ENCODE peak calls at places on chromosomes 5 and 9, in four cellular contexts. One of them, this sample, is unnamed.

GRCh38 chr9:25513509-25514033 is 164.7 kb downstream of the TUSC1 start:
- DNase-seq in prostate gland: no peak
- DNase-seq in cardiac fibroblast: no peak
- DNase-seq in fibroblast of mammary gland: no peak
- DNase-seq in this sample: no peak

GRCh38 chr9:120441446-120442279 is 138.3 kb downstream of the CDK5RAP2 start:
- DNase-seq in fibroblast of mammary gland: peak; percentile 82
- DNase-seq in cardiac fibroblast: peak; percentile 94
- DNase-seq in prostate gland: no peak
- DNase-seq in this sample: no peak

GRCh38 chr5:81904861-81905260 is 67.0 kb upstream of the ATG10 start:
- DNase-seq in cardiac fibroblast: peak; percentile 4
- DNase-seq in prostate gland: no peak
- DNase-seq in fibroblast of mammary gland: no peak
- DNase-seq in this sample: peak; percentile 53

GRCh38 chr9:96394832-96395496 is 11.5 kb upstream of the SLC35D2 start:
- DNase-seq in prostate gland: no peak
- DNase-seq in cardiac fibroblast: no peak
- DNase-seq in fibroblast of mammary gland: no peak
- DNase-seq in this sample: no peak

GRCh38 chr5:108054349-108054748 is 327.5 kb downstream of the FBXL17 start:
- DNase-seq in prostate gland: no peak
- DNase-seq in cardiac fibroblast: no peak
- DNase-seq in fibroblast of mammary gland: no peak
- DNase-seq in this sample: no peak

GRCh38 chr9:122468735-122469134 is 9.0 kb downstream of the OR1J1 start:
- DNase-seq in cardiac fibroblast: peak; percentile 68
- DNase-seq in fibroblast of mammary gland: peak; percentile 85
- DNase-seq in prostate gland: no peak
- DNase-seq in this sample: no peak

GRCh38 chr5:25516136-25516535 is 871.4 kb upstream of the CDH10 start:
- DNase-seq in fibroblast of mammary gland: no peak
- DNase-seq in cardiac fibroblast: no peak
- DNase-seq in prostate gland: no peak
- DNase-seq in this sample: no peak

GRCh38 chr5:1138445-1139207 is 26.8 kb upstream of the SLC12A7 start:
- DNase-seq in fibroblast of mammary gland: no peak
- DNase-seq in cardiac fibroblast: no peak
- DNase-seq in prostate gland: no peak
- DNase-seq in this sample: no peak

GRCh38 chr9:92175441-92175840 is 60.2 kb upstream of the SPTLC1 start:
- DNase-seq in cardiac fibroblast: no peak
- DNase-seq in fibroblast of mammary gland: no peak
- DNase-seq in prostate gland: no peak
- DNase-seq in this sample: no peak

GRCh38 chr5:147509710-147510651 is at the start of gene DPYSL3:
- DNase-seq in prostate gland: peak; percentile 79
- DNase-seq in cardiac fibroblast: peak; percentile 72
- DNase-seq in fibroblast of mammary gland: peak; percentile 65
- DNase-seq in this sample: peak; percentile 93

GRCh38 chr9:37345038-37345437 is 77.5 kb upstream of the GRHPR start:
- DNase-seq in prostate gland: no peak
- DNase-seq in fibroblast of mammary gland: no peak
- DNase-seq in cardiac fibroblast: no peak
- DNase-seq in this sample: no peak

GRCh38 chr9:129596541-129597328 is 24.2 kb downstream of the C9orf50 start:
- DNase-seq in prostate gland: peak; percentile 43
- DNase-seq in fibroblast of mammary gland: peak; percentile 90
- DNase-seq in cardiac fibroblast: peak; percentile 78
- DNase-seq in this sample: peak; percentile 93

GRCh38 chr5:136007271-136007670 is 21.5 kb upstream of the TGFBI start:
- DNase-seq in prostate gland: no peak
- DNase-seq in fibroblast of mammary gland: peak; percentile 87
- DNase-seq in cardiac fibroblast: peak; percentile 54
- DNase-seq in this sample: peak; percentile 6

GRCh38 chr9:101977614-101978210 is 239.3 kb upstream of the GRIN3A start:
- DNase-seq in fibroblast of mammary gland: peak; percentile 43
- DNase-seq in cardiac fibroblast: peak; percentile 55
- DNase-seq in prostate gland: no peak
- DNase-seq in this sample: no peak

GRCh38 chr9:129910628-129911567 is 75.6 kb downstream of the USP20 start:
- DNase-seq in cardiac fibroblast: peak; percentile 99
- DNase-seq in fibroblast of mammary gland: peak; percentile 100
- DNase-seq in prostate gland: no peak
- DNase-seq in this sample: no peak

GRCh38 chr9:137077758-137078693 is 709 bp downstream of the UAP1L1 start:
- DNase-seq in cardiac fibroblast: no peak
- DNase-seq in prostate gland: no peak
- DNase-seq in fibroblast of mammary gland: no peak
- DNase-seq in this sample: peak; percentile 65

GRCh38 chr9:130634191-130634768 is 30.1 kb upstream of the PRDM12 start:
- DNase-seq in cardiac fibroblast: no peak
- DNase-seq in fibroblast of mammary gland: no peak
- DNase-seq in prostate gland: no peak
- DNase-seq in this sample: no peak

GRCh38 chr9:3868012-3868411 is 342.2 kb upstream of the RFX3 start:
- DNase-seq in fibroblast of mammary gland: peak; percentile 48
- DNase-seq in cardiac fibroblast: no peak
- DNase-seq in prostate gland: no peak
- DNase-seq in this sample: no peak

GRCh38 chr5:43661102-43661501 is 58.1 kb downstream of the NNT start:
- DNase-seq in cardiac fibroblast: peak; percentile 80
- DNase-seq in prostate gland: peak; percentile 20
- DNase-seq in fibroblast of mammary gland: peak; percentile 72
- DNase-seq in this sample: no peak

GRCh38 chr9:95341262-95342011 is 23.9 kb upstream of the FANCC start:
- DNase-seq in fibroblast of mammary gland: peak; percentile 28
- DNase-seq in cardiac fibroblast: peak; percentile 44
- DNase-seq in prostate gland: no peak
- DNase-seq in this sample: peak; percentile 73

GRCh38 chr9:83572524-83572923 is 34.3 kb upstream of the FRMD3 start:
- DNase-seq in fibroblast of mammary gland: peak; percentile 42
- DNase-seq in prostate gland: no peak
- DNase-seq in cardiac fibroblast: peak; percentile 82
- DNase-seq in this sample: no peak

GRCh38 chr5:6837519-6838110 is 124.4 kb downstream of the TENT4A start:
- DNase-seq in fibroblast of mammary gland: peak; percentile 5
- DNase-seq in cardiac fibroblast: no peak
- DNase-seq in prostate gland: no peak
- DNase-seq in this sample: peak; percentile 86

GRCh38 chr5:120160120-120160895 is 303.8 kb upstream of the PRR16 start:
- DNase-seq in cardiac fibroblast: peak; percentile 90
- DNase-seq in fibroblast of mammary gland: peak; percentile 93
- DNase-seq in prostate gland: no peak
- DNase-seq in this sample: no peak

GRCh38 chr5:122182491-122182921 is 53.2 kb downstream of the ZNF474 start:
- DNase-seq in cardiac fibroblast: peak; percentile 93
- DNase-seq in prostate gland: peak; percentile 70
- DNase-seq in fibroblast of mammary gland: peak; percentile 88
- DNase-seq in this sample: peak; percentile 75

GRCh38 chr5:150556859-150557506 is 49.1 kb downstream of the NDST1 start:
- DNase-seq in fibroblast of mammary gland: no peak
- DNase-seq in prostate gland: no peak
- DNase-seq in cardiac fibroblast: no peak
- DNase-seq in this sample: no peak

GRCh38 chr5:180141068-180141660 is 67.8 kb downstream of the RASGEF1C start:
- DNase-seq in prostate gland: no peak
- DNase-seq in cardiac fibroblast: no peak
- DNase-seq in fibroblast of mammary gland: no peak
- DNase-seq in this sample: no peak

GRCh38 chr5:139654875-139655491 is 6.8 kb downstream of the CXXC5 start:
- DNase-seq in prostate gland: no peak
- DNase-seq in cardiac fibroblast: no peak
- DNase-seq in fibroblast of mammary gland: no peak
- DNase-seq in this sample: no peak
- H3K4me3 ChIP-seq in prostate gland: no peak overlapping the region
- H3K4me3 ChIP-seq in cardiac fibroblast: no peak overlapping the region
- H3K4me3 ChIP-seq in fibroblast of mammary gland: no peak overlapping the region
- H3K4me3 ChIP-seq in this sample: no peak overlapping the region

GRCh38 chr9:128098936-128099931 is 28.3 kb downstream of the PTGES2 start:
- DNase-seq in fibroblast of mammary gland: peak; percentile 28
- DNase-seq in cardiac fibroblast: peak; percentile 57
- DNase-seq in prostate gland: no peak
- DNase-seq in this sample: no peak
- H3K4me3 ChIP-seq in fibroblast of mammary gland: peak overlapping the region; percentile 69
- H3K4me3 ChIP-seq in cardiac fibroblast: peak overlapping the region; percentile 62
- H3K4me3 ChIP-seq in prostate gland: peak overlapping the region; percentile 29
- H3K4me3 ChIP-seq in this sample: peak overlapping the region; percentile 81

GRCh38 chr5:11277323-11277722 is 516.3 kb upstream of the DAP start:
- DNase-seq in cardiac fibroblast: no peak
- DNase-seq in prostate gland: no peak
- DNase-seq in fibroblast of mammary gland: no peak
- DNase-seq in this sample: no peak
- H3K4me3 ChIP-seq in cardiac fibroblast: no peak overlapping the region
- H3K4me3 ChIP-seq in prostate gland: no peak overlapping the region
- H3K4me3 ChIP-seq in fibroblast of mammary gland: no peak overlapping the region
- H3K4me3 ChIP-seq in this sample: no peak overlapping the region

GRCh38 chr5:50439221-50439620 is 1.9 kb downstream of the EMB start:
- DNase-seq in fibroblast of mammary gland: no peak
- DNase-seq in cardiac fibroblast: no peak
- DNase-seq in prostate gland: no peak
- DNase-seq in this sample: no peak
- H3K4me3 ChIP-seq in fibroblast of mammary gland: no peak overlapping the region
- H3K4me3 ChIP-seq in cardiac fibroblast: no peak overlapping the region
- H3K4me3 ChIP-seq in prostate gland: no peak overlapping the region
- H3K4me3 ChIP-seq in this sample: peak overlapping the region; percentile 90

GRCh38 chr9:33856247-33856646 is 39.3 kb downstream of the UBE2R2 start:
- DNase-seq in fibroblast of mammary gland: no peak
- DNase-seq in cardiac fibroblast: no peak
- DNase-seq in prostate gland: no peak
- DNase-seq in this sample: no peak

GRCh38 chr9:33867747-33868429 is 50.9 kb downstream of the UBE2R2 start:
- DNase-seq in fibroblast of mammary gland: peak; percentile 82
- DNase-seq in cardiac fibroblast: no peak
- DNase-seq in prostate gland: no peak
- DNase-seq in this sample: no peak

GRCh38 chr9:33858346-33858869 is 41.4 kb downstream of the UBE2R2 start:
- DNase-seq in fibroblast of mammary gland: peak; percentile 37
- DNase-seq in prostate gland: no peak
- DNase-seq in cardiac fibroblast: peak; percentile 33
- DNase-seq in this sample: no peak

GRCh38 chr9:33860200-33860871 is 43.4 kb downstream of the UBE2R2 start:
- DNase-seq in prostate gland: no peak
- DNase-seq in fibroblast of mammary gland: no peak
- DNase-seq in cardiac fibroblast: no peak
- DNase-seq in this sample: no peak

DNA sequence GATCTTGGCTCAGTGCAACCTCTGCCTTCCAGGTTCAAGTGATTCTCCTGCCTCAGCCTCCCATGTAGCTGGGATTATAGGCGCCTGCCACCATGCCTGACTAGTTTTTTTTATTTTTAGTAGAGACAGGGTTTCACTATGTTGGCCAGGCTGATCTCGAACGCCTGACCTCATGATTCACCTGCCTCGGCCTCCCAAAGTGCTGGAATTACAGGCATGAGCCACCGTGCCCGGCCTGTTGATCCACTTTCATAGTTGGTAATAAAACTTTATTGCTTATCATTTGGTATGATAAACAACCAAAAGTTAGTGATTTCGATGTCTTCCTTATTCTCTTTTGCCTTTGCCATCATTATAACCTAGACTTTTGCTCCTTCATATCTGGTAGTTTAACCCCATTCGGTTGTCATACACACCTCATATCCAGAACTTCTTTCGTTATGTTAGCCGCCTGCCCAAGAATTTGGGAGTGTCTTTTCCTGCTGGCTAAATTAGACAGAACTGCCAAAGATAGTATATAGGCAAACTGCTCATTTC is 45.0 kb downstream of the UBE2R2 start:
- DNase-seq in fibroblast of mammary gland: no peak
- DNase-seq in cardiac fibroblast: no peak
- DNase-seq in prostate gland: no peak
- DNase-seq in this sample: no peak
- H3K4me3 ChIP-seq in fibroblast of mammary gland: no peak overlapping the region
- H3K4me3 ChIP-seq in cardiac fibroblast: no peak overlapping the region
- H3K4me3 ChIP-seq in prostate gland: no peak overlapping the region
- H3K4me3 ChIP-seq in this sample: no peak overlapping the region

DNA sequence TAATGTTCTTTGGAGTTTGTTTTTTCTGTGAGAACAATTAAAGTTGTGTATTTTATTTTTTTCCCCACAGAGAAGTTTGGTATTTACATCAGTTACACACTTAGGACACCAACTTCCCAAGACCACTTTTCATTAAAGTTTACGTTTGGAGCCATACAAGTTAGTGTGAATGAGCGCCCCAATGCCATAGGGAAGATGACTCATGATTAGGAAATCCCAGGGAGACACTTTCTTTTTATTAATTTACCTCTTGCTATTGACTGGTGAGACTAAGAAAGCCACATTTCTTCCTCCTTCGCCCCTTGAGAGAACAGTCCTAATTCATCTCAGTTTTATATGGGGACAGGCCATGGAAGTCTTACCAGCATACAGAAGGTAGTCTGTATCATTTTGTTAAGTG is 57.1 kb downstream of the EDIL3 start:
- DNase-seq in fibroblast of mammary gland: no peak
- DNase-seq in prostate gland: no peak
- DNase-seq in cardiac fibroblast: no peak
- DNase-seq in this sample: no peak
- H3K4me3 ChIP-seq in fibroblast of mammary gland: no peak overlapping the region
- H3K4me3 ChIP-seq in prostate gland: no peak overlapping the region
- H3K4me3 ChIP-seq in cardiac fibroblast: no peak overlapping the region
- H3K4me3 ChIP-seq in this sample: no peak overlapping the region